ENCODE peak calls at places on chromosome 1, in six cellular contexts. One of them, this sample, is unnamed.

GRCh38 chr1:44031051-44031899 is at the start of gene SLC6A9:
- DNase-seq in NCI-H1105 treated with DMSO at 0.1 percent for 48 hours: peak; percentile 43
- DNase-seq in activated T-cell treated with anti-CD3 and anti-CD28 coated beads, Interleukin-2, amount 50 U/mL, for 72 hours: peak; percentile 62
- DNase-seq in iPS DF 19.7: no peak
- DNase-seq in H54: no peak
- DNase-seq in stimulated activated CD8-positive, alpha-beta memory T cell treated with anti-CD3 and anti-CD28 coated beads, Interleukin-7, amount 100 ng/mL, for 4 hours: peak; percentile 37
- DNase-seq in this sample: peak; percentile 47

GRCh38 chr1:227343727-227344551 is 25.6 kb upstream of the CDC42BPA start:
- DNase-seq in iPS DF 19.7: no peak
- DNase-seq in activated T-cell treated with anti-CD3 and anti-CD28 coated beads, Interleukin-2, amount 50 U/mL, for 72 hours: no peak
- DNase-seq in NCI-H1105 treated with DMSO at 0.1 percent for 48 hours: no peak
- DNase-seq in H54: no peak
- DNase-seq in stimulated activated CD8-positive, alpha-beta memory T cell treated with anti-CD3 and anti-CD28 coated beads, Interleukin-7, amount 100 ng/mL, for 4 hours: no peak
- DNase-seq in this sample: no peak

GRCh38 chr1:1573843-1574720 is 581 bp downstream of the SSU72 start:
- DNase-seq in H54: peak; percentile 58
- DNase-seq in activated T-cell treated with anti-CD3 and anti-CD28 coated beads, Interleukin-2, amount 50 U/mL, for 72 hours: peak; percentile 77
- DNase-seq in NCI-H1105 treated with DMSO at 0.1 percent for 48 hours: peak; percentile 76
- DNase-seq in stimulated activated CD8-positive, alpha-beta memory T cell treated with anti-CD3 and anti-CD28 coated beads, Interleukin-7, amount 100 ng/mL, for 4 hours: peak; percentile 67
- DNase-seq in iPS DF 19.7: no peak
- DNase-seq in this sample: no peak

GRCh38 chr1:241531195-241532172 is 694 bp upstream of the KMO start:
- DNase-seq in H54: peak; percentile 4
- DNase-seq in activated T-cell treated with anti-CD3 and anti-CD28 coated beads, Interleukin-2, amount 50 U/mL, for 72 hours: no peak
- DNase-seq in iPS DF 19.7: no peak
- DNase-seq in stimulated activated CD8-positive, alpha-beta memory T cell treated with anti-CD3 and anti-CD28 coated beads, Interleukin-7, amount 100 ng/mL, for 4 hours: no peak
- DNase-seq in NCI-H1105 treated with DMSO at 0.1 percent for 48 hours: peak; percentile 61
- DNase-seq in this sample: no peak

GRCh38 chr1:17046043-17046657 is 7.7 kb downstream of the SDHB start:
- DNase-seq in NCI-H1105 treated with DMSO at 0.1 percent for 48 hours: peak; percentile 62
- DNase-seq in activated T-cell treated with anti-CD3 and anti-CD28 coated beads, Interleukin-2, amount 50 U/mL, for 72 hours: no peak
- DNase-seq in stimulated activated CD8-positive, alpha-beta memory T cell treated with anti-CD3 and anti-CD28 coated beads, Interleukin-7, amount 100 ng/mL, for 4 hours: no peak
- DNase-seq in iPS DF 19.7: no peak
- DNase-seq in H54: peak; percentile 22
- DNase-seq in this sample: no peak

GRCh38 chr1:9439074-9439761 is 100.0 kb upstream of the SLC25A33 start:
- DNase-seq in activated T-cell treated with anti-CD3 and anti-CD28 coated beads, Interleukin-2, amount 50 U/mL, for 72 hours: no peak
- DNase-seq in stimulated activated CD8-positive, alpha-beta memory T cell treated with anti-CD3 and anti-CD28 coated beads, Interleukin-7, amount 100 ng/mL, for 4 hours: no peak
- DNase-seq in NCI-H1105 treated with DMSO at 0.1 percent for 48 hours: no peak
- DNase-seq in iPS DF 19.7: no peak
- DNase-seq in H54: no peak
- DNase-seq in this sample: no peak

GRCh38 chr1:225460021-225460736 is 32.3 kb upstream of the LBR start:
- DNase-seq in stimulated activated CD8-positive, alpha-beta memory T cell treated with anti-CD3 and anti-CD28 coated beads, Interleukin-7, amount 100 ng/mL, for 4 hours: no peak
- DNase-seq in activated T-cell treated with anti-CD3 and anti-CD28 coated beads, Interleukin-2, amount 50 U/mL, for 72 hours: no peak
- DNase-seq in NCI-H1105 treated with DMSO at 0.1 percent for 48 hours: no peak
- DNase-seq in iPS DF 19.7: no peak
- DNase-seq in H54: no peak
- DNase-seq in this sample: no peak

GRCh38 chr1:153742411-153743142 is 14.7 kb downstream of the INTS3 start:
- DNase-seq in stimulated activated CD8-positive, alpha-beta memory T cell treated with anti-CD3 and anti-CD28 coated beads, Interleukin-7, amount 100 ng/mL, for 4 hours: no peak
- DNase-seq in NCI-H1105 treated with DMSO at 0.1 percent for 48 hours: no peak
- DNase-seq in H54: no peak
- DNase-seq in iPS DF 19.7: no peak
- DNase-seq in activated T-cell treated with anti-CD3 and anti-CD28 coated beads, Interleukin-2, amount 50 U/mL, for 72 hours: no peak
- DNase-seq in this sample: no peak

GRCh38 chr1:43435146-43436145 is 18.3 kb downstream of the HYI start:
- DNase-seq in stimulated activated CD8-positive, alpha-beta memory T cell treated with anti-CD3 and anti-CD28 coated beads, Interleukin-7, amount 100 ng/mL, for 4 hours: no peak
- DNase-seq in iPS DF 19.7: no peak
- DNase-seq in activated T-cell treated with anti-CD3 and anti-CD28 coated beads, Interleukin-2, amount 50 U/mL, for 72 hours: no peak
- DNase-seq in H54: no peak
- DNase-seq in NCI-H1105 treated with DMSO at 0.1 percent for 48 hours: no peak
- DNase-seq in this sample: no peak

GRCh38 chr1:99740141-99740540 is 26.3 kb downstream of the FRRS1 start:
- DNase-seq in H54: no peak
- DNase-seq in iPS DF 19.7: no peak
- DNase-seq in NCI-H1105 treated with DMSO at 0.1 percent for 48 hours: no peak
- DNase-seq in stimulated activated CD8-positive, alpha-beta memory T cell treated with anti-CD3 and anti-CD28 coated beads, Interleukin-7, amount 100 ng/mL, for 4 hours: no peak
- DNase-seq in activated T-cell treated with anti-CD3 and anti-CD28 coated beads, Interleukin-2, amount 50 U/mL, for 72 hours: no peak
- DNase-seq in this sample: no peak

GRCh38 chr1:35574655-35575400 is 1.7 kb downstream of the TFAP2E start:
- DNase-seq in H54: no peak
- DNase-seq in NCI-H1105 treated with DMSO at 0.1 percent for 48 hours: no peak
- DNase-seq in iPS DF 19.7: no peak
- DNase-seq in stimulated activated CD8-positive, alpha-beta memory T cell treated with anti-CD3 and anti-CD28 coated beads, Interleukin-7, amount 100 ng/mL, for 4 hours: no peak
- DNase-seq in activated T-cell treated with anti-CD3 and anti-CD28 coated beads, Interleukin-2, amount 50 U/mL, for 72 hours: no peak
- DNase-seq in this sample: peak; percentile 66

GRCh38 chr1:23801338-23801748 is 789 bp upstream of the GALE start:
- DNase-seq in iPS DF 19.7: no peak
- DNase-seq in NCI-H1105 treated with DMSO at 0.1 percent for 48 hours: peak; percentile 46
- DNase-seq in activated T-cell treated with anti-CD3 and anti-CD28 coated beads, Interleukin-2, amount 50 U/mL, for 72 hours: no peak
- DNase-seq in H54: no peak
- DNase-seq in stimulated activated CD8-positive, alpha-beta memory T cell treated with anti-CD3 and anti-CD28 coated beads, Interleukin-7, amount 100 ng/mL, for 4 hours: no peak
- DNase-seq in this sample: no peak

GRCh38 chr1:19407494-19408096 is 77.7 kb downstream of the CAPZB start:
- DNase-seq in H54: no peak
- DNase-seq in NCI-H1105 treated with DMSO at 0.1 percent for 48 hours: no peak
- DNase-seq in activated T-cell treated with anti-CD3 and anti-CD28 coated beads, Interleukin-2, amount 50 U/mL, for 72 hours: no peak
- DNase-seq in iPS DF 19.7: no peak
- DNase-seq in stimulated activated CD8-positive, alpha-beta memory T cell treated with anti-CD3 and anti-CD28 coated beads, Interleukin-7, amount 100 ng/mL, for 4 hours: no peak
- DNase-seq in this sample: no peak

GRCh38 chr1:4519954-4520353 is 134.5 kb upstream of the AJAP1 start:
- DNase-seq in NCI-H1105 treated with DMSO at 0.1 percent for 48 hours: no peak
- DNase-seq in iPS DF 19.7: no peak
- DNase-seq in H54: no peak
- DNase-seq in activated T-cell treated with anti-CD3 and anti-CD28 coated beads, Interleukin-2, amount 50 U/mL, for 72 hours: no peak
- DNase-seq in stimulated activated CD8-positive, alpha-beta memory T cell treated with anti-CD3 and anti-CD28 coated beads, Interleukin-7, amount 100 ng/mL, for 4 hours: no peak
- DNase-seq in this sample: no peak

GRCh38 chr1:43402055-43402865 is 12.6 kb downstream of the SZT2 start:
- DNase-seq in NCI-H1105 treated with DMSO at 0.1 percent for 48 hours: no peak
- DNase-seq in stimulated activated CD8-positive, alpha-beta memory T cell treated with anti-CD3 and anti-CD28 coated beads, Interleukin-7, amount 100 ng/mL, for 4 hours: no peak
- DNase-seq in H54: no peak
- DNase-seq in iPS DF 19.7: no peak
- DNase-seq in activated T-cell treated with anti-CD3 and anti-CD28 coated beads, Interleukin-2, amount 50 U/mL, for 72 hours: no peak
- DNase-seq in this sample: no peak

GRCh38 chr1:115300087-115300856 is 37.8 kb downstream of the NGF start:
- DNase-seq in H54: no peak
- DNase-seq in activated T-cell treated with anti-CD3 and anti-CD28 coated beads, Interleukin-2, amount 50 U/mL, for 72 hours: no peak
- DNase-seq in stimulated activated CD8-positive, alpha-beta memory T cell treated with anti-CD3 and anti-CD28 coated beads, Interleukin-7, amount 100 ng/mL, for 4 hours: no peak
- DNase-seq in NCI-H1105 treated with DMSO at 0.1 percent for 48 hours: no peak
- DNase-seq in iPS DF 19.7: no peak
- DNase-seq in this sample: no peak

GRCh38 chr1:187264995-187265602 is 436.4 kb downstream of the PLA2G4A start:
- DNase-seq in H54: peak; percentile 10
- DNase-seq in iPS DF 19.7: no peak
- DNase-seq in stimulated activated CD8-positive, alpha-beta memory T cell treated with anti-CD3 and anti-CD28 coated beads, Interleukin-7, amount 100 ng/mL, for 4 hours: no peak
- DNase-seq in NCI-H1105 treated with DMSO at 0.1 percent for 48 hours: peak; percentile 91
- DNase-seq in activated T-cell treated with anti-CD3 and anti-CD28 coated beads, Interleukin-2, amount 50 U/mL, for 72 hours: no peak
- DNase-seq in this sample: no peak

GRCh38 chr1:246971969-246972368 is 35.9 kb downstream of the ZNF695 start:
- DNase-seq in activated T-cell treated with anti-CD3 and anti-CD28 coated beads, Interleukin-2, amount 50 U/mL, for 72 hours: no peak
- DNase-seq in stimulated activated CD8-positive, alpha-beta memory T cell treated with anti-CD3 and anti-CD28 coated beads, Interleukin-7, amount 100 ng/mL, for 4 hours: no peak
- DNase-seq in H54: no peak
- DNase-seq in NCI-H1105 treated with DMSO at 0.1 percent for 48 hours: no peak
- DNase-seq in iPS DF 19.7: no peak
- DNase-seq in this sample: peak; percentile 10

GRCh38 chr1:112673589-112674439 is 645 bp upstream of the MOV10 start:
- DNase-seq in stimulated activated CD8-positive, alpha-beta memory T cell treated with anti-CD3 and anti-CD28 coated beads, Interleukin-7, amount 100 ng/mL, for 4 hours: no peak
- DNase-seq in NCI-H1105 treated with DMSO at 0.1 percent for 48 hours: peak; percentile 27
- DNase-seq in H54: no peak
- DNase-seq in activated T-cell treated with anti-CD3 and anti-CD28 coated beads, Interleukin-2, amount 50 U/mL, for 72 hours: no peak
- DNase-seq in iPS DF 19.7: no peak
- DNase-seq in this sample: no peak

GRCh38 chr1:193634470-193634869 is 448.1 kb upstream of the B3GALT2 start:
- DNase-seq in activated T-cell treated with anti-CD3 and anti-CD28 coated beads, Interleukin-2, amount 50 U/mL, for 72 hours: no peak
- DNase-seq in stimulated activated CD8-positive, alpha-beta memory T cell treated with anti-CD3 and anti-CD28 coated beads, Interleukin-7, amount 100 ng/mL, for 4 hours: no peak
- DNase-seq in H54: no peak
- DNase-seq in NCI-H1105 treated with DMSO at 0.1 percent for 48 hours: no peak
- DNase-seq in iPS DF 19.7: no peak
- DNase-seq in this sample: no peak

GRCh38 chr1:6030144-6030543 is 15.5 kb upstream of the KCNAB2 start:
- DNase-seq in stimulated activated CD8-positive, alpha-beta memory T cell treated with anti-CD3 and anti-CD28 coated beads, Interleukin-7, amount 100 ng/mL, for 4 hours: no peak
- DNase-seq in iPS DF 19.7: no peak
- DNase-seq in NCI-H1105 treated with DMSO at 0.1 percent for 48 hours: no peak
- DNase-seq in activated T-cell treated with anti-CD3 and anti-CD28 coated beads, Interleukin-2, amount 50 U/mL, for 72 hours: no peak
- DNase-seq in H54: no peak
- DNase-seq in this sample: no peak

GRCh38 chr1:30725450-30726095 is 2.2 kb upstream of the MATN1 start:
- DNase-seq in stimulated activated CD8-positive, alpha-beta memory T cell treated with anti-CD3 and anti-CD28 coated beads, Interleukin-7, amount 100 ng/mL, for 4 hours: no peak
- DNase-seq in iPS DF 19.7: no peak
- DNase-seq in NCI-H1105 treated with DMSO at 0.1 percent for 48 hours: no peak
- DNase-seq in activated T-cell treated with anti-CD3 and anti-CD28 coated beads, Interleukin-2, amount 50 U/mL, for 72 hours: no peak
- DNase-seq in H54: no peak
- DNase-seq in this sample: no peak

GRCh38 chr1:36381405-36381804 is 4.3 kb downstream of the STK40 start:
- DNase-seq in iPS DF 19.7: no peak
- DNase-seq in H54: no peak
- DNase-seq in NCI-H1105 treated with DMSO at 0.1 percent for 48 hours: no peak
- DNase-seq in stimulated activated CD8-positive, alpha-beta memory T cell treated with anti-CD3 and anti-CD28 coated beads, Interleukin-7, amount 100 ng/mL, for 4 hours: no peak
- DNase-seq in activated T-cell treated with anti-CD3 and anti-CD28 coated beads, Interleukin-2, amount 50 U/mL, for 72 hours: no peak
- DNase-seq in this sample: no peak

GRCh38 chr1:109214695-109215623 is 1.2 kb downstream of the SARS1 start:
- DNase-seq in stimulated activated CD8-positive, alpha-beta memory T cell treated with anti-CD3 and anti-CD28 coated beads, Interleukin-7, amount 100 ng/mL, for 4 hours: peak; percentile 20
- DNase-seq in activated T-cell treated with anti-CD3 and anti-CD28 coated beads, Interleukin-2, amount 50 U/mL, for 72 hours: peak; percentile 78
- DNase-seq in iPS DF 19.7: no peak
- DNase-seq in H54: peak; percentile 43
- DNase-seq in NCI-H1105 treated with DMSO at 0.1 percent for 48 hours: peak; percentile 66
- DNase-seq in this sample: no peak

GRCh38 chr1:7380712-7381111 is 390.4 kb upstream of the VAMP3 start:
- DNase-seq in H54: no peak
- DNase-seq in iPS DF 19.7: no peak
- DNase-seq in stimulated activated CD8-positive, alpha-beta memory T cell treated with anti-CD3 and anti-CD28 coated beads, Interleukin-7, amount 100 ng/mL, for 4 hours: no peak
- DNase-seq in NCI-H1105 treated with DMSO at 0.1 percent for 48 hours: no peak
- DNase-seq in activated T-cell treated with anti-CD3 and anti-CD28 coated beads, Interleukin-2, amount 50 U/mL, for 72 hours: no peak
- DNase-seq in this sample: peak; percentile 36

GRCh38 chr1:32962248-32962896 is 2.2 kb downstream of the RNF19B start:
- DNase-seq in NCI-H1105 treated with DMSO at 0.1 percent for 48 hours: no peak
- DNase-seq in stimulated activated CD8-positive, alpha-beta memory T cell treated with anti-CD3 and anti-CD28 coated beads, Interleukin-7, amount 100 ng/mL, for 4 hours: no peak
- DNase-seq in iPS DF 19.7: no peak
- DNase-seq in activated T-cell treated with anti-CD3 and anti-CD28 coated beads, Interleukin-2, amount 50 U/mL, for 72 hours: no peak
- DNase-seq in H54: no peak
- DNase-seq in this sample: no peak